ENCODE peak calls at places on chromosomes 2 and 18, in four cellular contexts. Y, I, D and H are unnamed samples.

GRCh38 chr2:85770369-85770768 is 16.6 kb downstream of the ATOH8 start:
- DNase-seq in I (no peak), D (no peak), Y (no peak), H (no peak)

GRCh38 chr2:195575879-195576391 is 81.1 kb upstream of the SLC39A10 start:
- DNase-seq in Y (no peak), D (peak), I (no peak), H (peak)

GRCh38 chr2:197453914-197454398 is 604 bp downstream of the COQ10B start:
- DNase-seq in D (peak), I (peak), Y (peak), H (no peak)

GRCh38 chr2:171431677-171432167 is 2.1 kb downstream of the METTL8 start:
- DNase-seq in I (no peak), Y (no peak), D (no peak), H (no peak)

GRCh38 chr18:50466634-50467033 is 91.8 kb downstream of the SKA1 start:
- DNase-seq in Y (no peak), I (no peak), D (no peak), H (no peak)

GRCh38 chr2:47520825-47521665 is 118.1 kb downstream of the MSH2 start:
- DNase-seq in I (no peak), Y (no peak), D (no peak), H (peak)

GRCh38 chr18:63292844-63293683 is 26.5 kb downstream of the BCL2 start:
- DNase-seq in I (no peak), D (no peak), Y (no peak), H (no peak)

GRCh38 chr2:19171409-19171808 is 187.0 kb downstream of the OSR1 start:
- DNase-seq in D (no peak), Y (no peak), I (no peak), H (no peak)

GRCh38 chr2:31078579-31079105 is 59.6 kb downstream of the GALNT14 start:
- DNase-seq in D (no peak), I (no peak), Y (no peak), H (no peak)

GRCh38 chr2:64062840-64063239 is 43.6 kb upstream of the VPS54 start:
- DNase-seq in D (no peak), Y (no peak), I (no peak), H (no peak)

GRCh38 chr2:194166818-194167217 is 1490.2 kb upstream of the SLC39A10 start:
- DNase-seq in Y (no peak), D (peak), I (no peak), H (peak)

GRCh38 chr2:231687133-231687852 is 21.0 kb upstream of the PTMA start:
- DNase-seq in D (peak), Y (peak), I (peak), H (peak)

GRCh38 chr2:141654311-141654710 is 476.5 kb downstream of the LRP1B start:
- DNase-seq in D (no peak), Y (no peak), I (no peak), H (no peak)

GRCh38 chr2:141565597-141565996 is 565.2 kb downstream of the LRP1B start:
- DNase-seq in I (no peak), Y (no peak), D (no peak), H (no peak)

GRCh38 chr2:61854435-61855177 is 746 bp upstream of the FAM161A start:
- DNase-seq in Y (peak), I (peak), D (peak), H (peak)

GRCh38 chr2:240893363-240893828 is 2.6 kb downstream of the MAB21L4 start:
- DNase-seq in I (no peak), D (no peak), Y (no peak), H (no peak)

GRCh38 chr2:176582990-176583481 is 313.8 kb downstream of the MTX2 start:
- DNase-seq in I (no peak), D (peak), Y (no peak), H (peak)

GRCh38 chr2:27086090-27086721 is 366 bp upstream of the KHK start:
- DNase-seq in Y (peak), D (peak), I (peak), H (peak)
- TF ChIP-seq EP300 in Y (no peak), D (no peak), I (peak), H (no peak)

GRCh38 chr2:106098664-106099063 is 95.4 kb downstream of the UXS1 start:
- DNase-seq in I (no peak), Y (no peak), D (no peak), H (no peak)

GRCh38 chr2:106097370-106098000 is 96.6 kb downstream of the UXS1 start:
- DNase-seq in Y (no peak), D (no peak), I (no peak), H (no peak)

GRCh38 chr2:106098081-106098480 is 96.0 kb downstream of the UXS1 start:
- DNase-seq in Y (no peak), I (peak), D (peak), H (peak)

GRCh38 chr2:106095478-106096392 is 98.4 kb downstream of the UXS1 start:
- DNase-seq in I (no peak), Y (no peak), D (no peak), H (no peak)

DNA sequence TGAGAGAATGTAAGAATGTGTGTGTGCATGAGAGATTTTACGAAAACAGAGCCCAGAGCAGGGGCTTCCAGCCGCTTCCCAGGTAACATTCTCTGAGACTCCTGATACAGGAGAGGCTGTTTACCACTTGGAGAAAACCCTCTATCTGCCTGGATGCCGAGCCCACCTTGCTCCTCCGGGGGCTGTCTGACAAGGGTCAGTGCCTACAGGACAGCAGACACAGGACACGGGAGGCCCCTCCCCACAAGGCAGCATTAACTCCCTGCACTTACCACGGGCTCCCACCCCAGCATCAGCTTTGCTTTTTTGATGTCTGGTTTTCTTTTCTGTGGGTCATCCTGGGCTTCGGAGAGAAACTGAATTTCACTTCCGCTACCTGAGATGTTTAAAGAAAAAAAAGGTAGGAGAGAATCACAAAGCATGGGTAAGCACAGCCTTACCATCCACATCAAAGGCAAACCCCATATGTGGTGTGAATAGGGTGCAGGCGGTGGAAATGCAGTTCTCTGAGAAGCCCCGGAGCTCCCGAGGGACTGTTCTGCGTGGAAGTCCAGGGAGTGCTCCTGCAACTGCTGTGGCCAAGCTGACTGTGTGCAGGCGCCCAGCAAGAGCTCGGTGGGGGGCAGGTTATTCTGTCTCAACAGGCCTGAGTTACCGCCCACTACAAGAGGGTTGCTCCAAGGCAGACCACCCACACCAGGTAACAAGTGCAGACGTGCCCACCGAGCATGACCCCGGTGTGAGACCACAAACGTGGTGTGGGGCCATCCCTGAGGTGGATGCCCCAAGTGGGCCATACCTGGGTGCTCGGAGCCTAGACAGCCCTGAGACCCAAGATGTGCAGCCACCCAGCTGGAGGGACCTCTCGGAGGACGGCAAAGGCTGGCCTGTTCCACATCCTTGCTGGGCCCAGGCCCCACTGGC is 97.4 kb downstream of the UXS1 start:
- DNase-seq in I (no peak), Y (no peak), D (no peak), H (no peak)
- TF ChIP-seq CEBPB in I (no peak), Y (no peak), D (no peak), H (no peak)

GRCh38 chr2:129741165-129741564 is 238.3 kb upstream of the RAB6C start:
- DNase-seq in D (no peak), I (no peak), Y (no peak), H (no peak)

GRCh38 chr2:129740504-129740903 is 239.0 kb upstream of the RAB6C start:
- DNase-seq in I (no peak), Y (no peak), D (no peak), H (no peak)

GRCh38 chr2:129738799-129739198 is 240.7 kb upstream of the RAB6C start:
- DNase-seq in I (no peak), Y (no peak), D (no peak), H (no peak)

GRCh38 chr2:129735576-129735975 is 243.9 kb upstream of the RAB6C start:
- DNase-seq in D (no peak), Y (no peak), I (no peak), H (no peak)

DNA sequence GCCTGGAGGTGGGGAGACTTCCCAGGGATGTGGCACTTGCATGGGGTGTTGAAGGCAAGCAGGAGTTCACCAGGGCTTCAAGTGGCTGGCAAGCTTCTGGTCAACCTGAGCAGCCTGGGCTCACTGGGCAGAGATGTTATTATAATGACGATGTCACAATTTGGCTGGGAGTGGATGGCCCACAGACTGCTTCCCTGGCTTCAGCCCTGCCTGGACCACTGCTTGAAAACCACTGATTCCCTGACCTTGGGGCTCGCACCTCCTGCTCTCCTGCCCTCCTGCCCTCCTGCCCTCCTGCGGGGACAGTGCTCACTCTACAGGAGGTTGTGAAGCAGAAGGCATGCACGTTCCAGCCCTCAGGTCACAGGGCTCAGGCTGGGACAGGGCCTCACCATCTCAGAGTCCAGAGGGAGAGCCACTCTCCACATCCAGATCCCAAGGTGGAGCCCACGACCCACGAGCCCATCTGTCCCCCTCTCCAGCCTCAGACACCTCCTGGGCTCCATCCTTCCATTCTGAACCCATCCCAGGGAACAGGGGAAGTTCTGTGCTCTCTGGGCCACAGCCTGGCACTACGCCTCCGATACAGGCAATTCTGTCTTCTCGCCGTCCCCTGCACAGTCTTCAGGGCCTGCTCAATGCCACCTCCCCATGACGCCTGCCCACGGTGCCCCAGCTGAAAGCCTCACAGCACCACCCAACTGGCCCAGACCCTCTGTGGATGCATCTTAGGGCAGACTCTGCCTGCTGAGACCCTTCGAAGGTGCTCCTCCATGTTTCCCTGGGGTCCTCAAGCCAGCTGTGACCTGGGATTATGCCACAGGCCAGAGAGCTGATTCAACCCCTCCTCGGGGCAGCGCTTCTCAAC is 241.6 kb upstream of the RAB6C start:
- DNase-seq in Y (no peak), I (no peak), D (no peak), H (no peak)
- TF ChIP-seq MAFK in Y (no peak), I (no peak), D (no peak), H (no peak)

GRCh38 chr18:79791141-79791972 is 6.4 kb upstream of the KCNG2 start:
- DNase-seq in Y (no peak), D (peak), I (no peak), H (peak)
- TF ChIP-seq EP300 in Y (no peak), D (peak), I (no peak), H (no peak)

GRCh38 chr2:202378661-202379338 is 2.7 kb downstream of the BMPR2 start:
- DNase-seq in I (no peak), Y (no peak), D (no peak), H (no peak)
- TF ChIP-seq CEBPB in I (no peak), Y (no peak), D (no peak), H (no peak)

GRCh38 chr18:40868110-40868858 is 1086.8 kb upstream of the PIK3C3 start:
- DNase-seq in D (peak), Y (no peak), I (no peak), H (peak)
- TF ChIP-seq MAFK in D (no peak), Y (no peak), I (no peak), H (no peak)

GRCh38 chr2:201126308-201127127 is 10.6 kb downstream of the CFLAR start:
- DNase-seq in I (no peak), Y (no peak), D (no peak), H (no peak)
- TF ChIP-seq EP300 in I (peak), Y (no peak), D (no peak), H (no peak)

DNA sequence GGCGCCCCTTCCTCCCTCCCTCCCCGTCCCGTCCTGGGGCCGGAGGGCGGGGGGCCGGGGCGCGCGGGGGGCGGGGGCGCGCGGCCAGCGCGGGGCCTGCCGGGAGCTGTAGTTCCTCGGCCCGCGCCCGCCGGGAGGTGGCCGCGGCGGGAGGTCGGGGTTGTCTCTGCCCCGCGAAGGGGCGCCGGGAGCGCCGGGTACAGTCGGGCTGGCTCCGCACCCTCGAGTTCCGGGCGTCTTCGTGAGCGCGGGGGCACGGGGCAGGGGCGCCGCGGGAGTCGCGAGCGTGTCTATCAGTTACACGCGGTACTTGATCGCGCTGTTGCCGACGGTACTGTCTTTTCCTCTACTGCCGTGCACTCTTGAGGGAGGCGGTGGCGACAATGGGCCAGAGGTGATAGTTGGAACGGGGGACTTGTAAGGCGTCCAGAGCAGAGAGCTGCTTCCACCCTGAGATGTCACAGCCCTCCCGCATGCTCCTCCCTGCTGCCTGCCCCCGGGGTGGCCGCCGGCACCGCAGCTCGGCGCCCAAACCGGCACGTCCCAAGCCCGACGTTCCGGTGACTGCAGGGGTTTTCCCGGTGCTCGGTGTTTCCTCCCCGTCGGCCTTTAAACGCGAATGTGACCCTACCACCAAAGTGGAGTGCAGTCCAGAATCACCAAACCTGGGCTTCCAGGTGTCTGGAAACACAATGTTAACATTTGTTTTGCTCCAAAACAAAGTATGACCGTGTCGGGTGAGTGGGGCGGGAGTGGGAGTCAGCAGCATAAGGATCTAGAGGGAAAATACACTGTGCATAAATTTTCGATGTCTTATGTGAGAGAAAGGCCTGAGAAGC is at the start of gene PRKD3:
- DNase-seq in Y (no peak), I (peak), D (peak), H (peak)
- TF ChIP-seq CEBPB in Y (no peak), I (no peak), D (no peak), H (no peak)

GRCh38 chr2:208466133-208466919 is 59.7 kb downstream of the PTH2R start:
- DNase-seq in I (peak), D (peak), Y (peak), H (peak)
- TF ChIP-seq MAFK in I (no peak), D (no peak), Y (no peak), H (no peak)

DNA sequence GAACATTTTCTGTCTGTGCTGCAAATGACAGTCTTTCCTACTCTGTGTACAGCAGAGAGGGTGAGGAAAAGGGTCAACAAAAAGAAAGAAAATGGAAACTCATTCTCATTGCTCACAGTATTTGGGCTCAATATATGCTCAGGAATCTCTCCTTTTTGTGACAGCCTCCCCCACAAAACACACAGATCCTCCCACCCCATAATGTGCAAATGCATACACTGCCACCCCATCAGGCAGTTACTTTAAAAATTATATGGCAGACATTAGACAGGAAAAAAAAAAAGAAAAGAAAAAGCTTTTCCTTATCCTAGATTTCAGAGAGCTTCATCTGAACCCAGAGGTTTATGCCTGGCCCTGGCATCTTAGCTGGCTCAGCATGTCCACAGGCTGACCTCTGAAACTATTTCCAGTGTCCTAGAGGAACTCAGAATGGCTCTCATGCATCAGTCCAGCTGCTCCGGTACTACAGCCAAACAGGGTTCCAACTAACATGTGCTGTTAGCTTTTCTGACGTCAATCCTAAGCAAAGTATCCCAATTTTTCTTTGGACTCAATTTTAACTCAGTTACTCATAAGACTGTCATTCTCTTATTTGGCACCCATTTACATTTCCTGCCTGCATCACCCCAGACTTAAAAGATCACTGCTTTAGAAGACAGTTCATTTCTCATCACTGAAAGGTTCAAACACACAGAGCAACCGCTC is 105.9 kb downstream of the RBMS1 start:
- DNase-seq in D (no peak), Y (no peak), I (no peak), H (no peak)
- TF ChIP-seq EP300 in D (no peak), Y (no peak), I (no peak), H (peak)